ENCODE peak calls at places on chromosome 11, in four cellular contexts. B, S, U and A are unnamed samples.

GRCh38 chr11:3341298-3341697 is 37.6 kb downstream of the ZNF195 start:
- DNase-seq in B (peak; percentile 18), S (no peak), U (no peak), A (peak; percentile 28)

GRCh38 chr11:64598106-64598796 is 7.2 kb downstream of the SLC22A12 start:
- DNase-seq in B (no peak), S (no peak), U (no peak), A (no peak)

GRCh38 chr11:36362902-36363301 is 66.8 kb downstream of the PRR5L start:
- DNase-seq in B (no peak), S (no peak), U (no peak), A (no peak)

GRCh38 chr11:116691779-116692178 is 81.0 kb downstream of the BUD13 start:
- DNase-seq in B (peak; percentile 6), S (no peak), U (peak; percentile 7), A (peak; percentile 30)

GRCh38 chr11:123493393-123494063 is 63.5 kb downstream of the GRAMD1B start:
- DNase-seq in B (no peak), S (no peak), U (no peak), A (no peak)

GRCh38 chr11:59206635-59207034 is 6.1 kb downstream of the MPEG1 start:
- DNase-seq in B (peak; percentile 21), S (no peak), U (no peak), A (no peak)

GRCh38 chr11:69685348-69685747 is 10.2 kb upstream of the LTO1 start:
- DNase-seq in B (no peak), S (no peak), U (no peak), A (no peak)

GRCh38 chr11:88383446-88383845 is 45.9 kb upstream of the CTSC start:
- DNase-seq in B (no peak), S (no peak), U (no peak), A (no peak)

GRCh38 chr11:69463181-69463891 is 18.1 kb upstream of the LINC01488 start:
- DNase-seq in B (no peak), S (no peak), U (no peak), A (no peak)

GRCh38 chr11:32392840-32393239 is 42.5 kb downstream of the WT1 start:
- DNase-seq in B (no peak), S (no peak), U (no peak), A (no peak)

GRCh38 chr11:62245271-62245753 is 3.3 kb downstream of the SCGB1D2 start:
- DNase-seq in B (no peak), S (no peak), U (peak; percentile 5), A (no peak)

GRCh38 chr11:2387266-2387982 is 10.3 kb downstream of the CD81 start:
- DNase-seq in B (no peak), S (no peak), U (no peak), A (no peak)

GRCh38 chr11:17992916-17993315 is 19.9 kb downstream of the SERGEF start:
- DNase-seq in B (no peak), S (no peak), U (no peak), A (no peak)

GRCh38 chr11:69414773-69415187 is 66.7 kb upstream of the LINC01488 start:
- DNase-seq in B (no peak), S (no peak), U (no peak), A (no peak)

GRCh38 chr11:117070016-117070415 is 28.2 kb downstream of the SIK3 start:
- DNase-seq in B (no peak), S (no peak), U (peak; percentile 35), A (no peak)

GRCh38 chr11:47431356-47432083 is 5.3 kb upstream of the PSMC3 start:
- DNase-seq in B (no peak), S (no peak), U (no peak), A (no peak)

GRCh38 chr11:66467034-66467659 is 442 bp downstream of the PELI3 start:
- DNase-seq in B (no peak), S (no peak), U (no peak), A (no peak)
- TF ChIP-seq CTCF in B (peak; percentile 33), S (peak; percentile 28), U (no peak), A (no peak)

GRCh38 chr11:72984448-72985077 is 157.6 kb downstream of the FCHSD2 start:
- DNase-seq in B (no peak), S (no peak), U (no peak), A (no peak)
- TF ChIP-seq REST in B (no peak), S (no peak), U (no peak), A (no peak)

DNA sequence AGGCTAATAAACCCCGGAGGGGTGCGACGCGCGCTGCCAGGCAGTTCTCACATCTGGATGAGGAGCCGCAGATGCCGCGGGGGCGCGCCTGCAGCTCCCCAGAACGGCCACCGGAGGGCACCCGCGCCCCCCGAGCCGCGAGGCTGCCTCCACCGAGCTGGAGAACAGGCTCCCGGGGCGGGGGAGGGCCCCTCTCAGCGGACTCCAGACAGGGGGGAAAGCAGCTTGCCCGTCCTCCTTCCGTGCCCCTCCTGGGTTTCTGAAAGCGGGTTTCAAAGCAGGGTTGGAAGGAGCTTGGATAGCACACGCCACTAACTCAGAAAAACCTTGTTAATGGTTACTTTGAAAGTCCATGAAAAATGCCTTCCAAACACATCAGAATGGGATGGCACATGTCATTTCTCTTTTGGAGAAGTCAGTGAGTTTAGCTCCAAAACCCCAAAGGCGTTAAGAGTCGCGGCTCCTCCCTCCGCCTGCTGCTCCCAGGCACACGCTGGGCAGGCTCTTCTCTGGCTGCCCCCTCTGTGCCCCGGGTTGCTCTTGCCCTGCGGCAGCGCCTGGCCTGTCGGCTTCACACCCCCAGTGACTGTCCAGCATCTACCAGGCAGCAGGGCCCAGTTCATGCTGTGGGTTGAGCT is 317.8 kb downstream of the NTM start:
- DNase-seq in B (no peak), S (no peak), U (no peak), A (no peak)
- H3K27me3 ChIP-seq in B (no peaks in the 10 kb centered on the region), S (no peaks in the 10 kb centered on the region), U (no peaks in the 10 kb centered on the region), A (peaks cover 5% of the 10 kb centered on the region)

GRCh38 chr11:44568358-44568705 is 2.9 kb downstream of the CD82 start:
- DNase-seq in B (no peak), S (no peak), U (no peak), A (no peak)

GRCh38 chr11:44566559-44566949 is 1.1 kb downstream of the CD82 start:
- DNase-seq in B (no peak), S (no peak), U (no peak), A (no peak)

GRCh38 chr11:44565746-44566558 is 489 bp downstream of the CD82 start:
- DNase-seq in B (no peak), S (no peak), U (no peak), A (no peak)

GRCh38 chr11:44567876-44568256 is 2.4 kb downstream of the CD82 start:
- DNase-seq in B (no peak), S (no peak), U (no peak), A (no peak)

DNA sequence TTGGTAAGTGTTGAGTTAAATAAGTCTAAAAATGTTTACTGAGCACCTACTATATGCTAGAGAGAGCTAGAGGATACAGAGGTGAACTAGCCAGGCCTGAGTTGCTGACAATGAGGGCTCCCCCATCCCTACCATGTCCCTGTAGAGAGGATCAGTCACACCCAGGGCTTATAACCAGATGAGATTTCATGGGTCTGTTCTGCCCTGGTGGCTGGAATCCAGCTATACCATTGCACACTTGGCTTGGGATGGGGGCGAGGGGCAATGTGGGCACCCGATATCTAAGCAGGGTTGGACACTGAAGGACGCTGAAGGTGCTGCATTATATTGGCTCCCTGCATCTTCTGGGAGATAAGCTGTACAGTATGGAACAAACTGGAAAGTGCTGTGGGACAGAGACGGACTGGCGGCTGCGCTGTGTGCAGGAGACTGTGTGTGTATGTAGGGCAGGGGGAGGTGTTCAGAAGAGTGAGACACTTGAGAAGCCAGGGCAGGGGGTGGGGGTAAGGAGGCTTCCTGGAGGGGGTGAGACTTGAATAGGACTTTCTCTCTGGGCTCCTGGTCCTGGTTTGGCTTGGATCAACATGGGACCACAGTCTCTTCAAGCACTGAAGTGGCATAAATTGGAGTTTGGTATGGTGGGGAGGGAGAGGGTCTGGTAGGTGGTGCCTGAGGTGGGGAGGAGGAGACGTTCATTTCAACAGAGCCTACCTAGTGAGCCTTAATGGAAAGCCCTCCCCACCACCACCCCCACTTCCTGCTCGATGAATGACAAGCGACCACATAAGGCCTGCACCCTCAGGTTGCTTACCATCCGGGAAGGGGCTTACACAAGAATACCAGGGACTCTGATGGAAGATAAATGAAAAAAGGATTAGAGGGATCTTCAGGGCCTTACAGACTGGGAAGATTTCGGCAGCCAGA is 1.8 kb downstream of the CD82 start:
- DNase-seq in B (no peak), S (no peak), U (no peak), A (no peak)
- TF ChIP-seq CTCF in B (peak; percentile 23), S (no peak), U (no peak), A (no peak)